ENCODE peak calls at places on chromosome 1, in ten cellular contexts. M, F, D, Y, R, Q, L, I, Z and C are unnamed samples.

GRCh38 chr1:195202271-195202670 is 1406.0 kb downstream of the KCNT2 start:
- DNase-seq in R (no peak), F (no peak), I (no peak), D (no peak), Z (no peak), Q (no peak), M (no peak), L (no peak), Y (no peak), C (no peak)

GRCh38 chr1:24309762-24310485 is 9.2 kb upstream of the GRHL3 start:
- DNase-seq in F (no peak), R (no peak), Y (no peak), I (no peak), L (no peak), Z (no peak), Q (no peak), D (no peak), M (no peak), C (no peak)

GRCh38 chr1:234862944-234863515 is 253.1 kb upstream of the IRF2BP2 start:
- DNase-seq in M (no peak), Y (no peak), Q (peak; percentile 69), L (no peak), Z (no peak), I (no peak), F (peak; percentile 69), D (peak; percentile 82), R (no peak), C (no peak)

GRCh38 chr1:199490804-199491527 is 536.5 kb upstream of the NR5A2 start:
- DNase-seq in Q (no peak), M (no peak), Z (no peak), L (no peak), D (no peak), I (peak; percentile 4), R (peak; percentile 34), Y (no peak), F (no peak), C (no peak)

GRCh38 chr1:29459551-29459945 is 223.2 kb downstream of the PTPRU start:
- DNase-seq in Z (no peak), Q (no peak), L (no peak), M (no peak), R (no peak), Y (no peak), D (peak; percentile 30), I (no peak), F (no peak), C (no peak)

GRCh38 chr1:33735624-33736023 is 128.3 kb upstream of the HMGB4 start:
- DNase-seq in D (no peak), Y (no peak), L (no peak), I (peak; percentile 1), Q (no peak), F (no peak), M (no peak), R (peak; percentile 17), Z (no peak), C (peak; percentile 19)

GRCh38 chr1:200206761-200207160 is 179.3 kb downstream of the NR5A2 start:
- DNase-seq in Y (no peak), Z (no peak), Q (no peak), D (no peak), R (no peak), I (no peak), L (no peak), F (no peak), M (no peak), C (no peak)

GRCh38 chr1:154155282-154155681 is 409 bp upstream of the NUP210L start:
- DNase-seq in Z (no peak), R (peak; percentile 23), I (no peak), L (no peak), Q (no peak), F (no peak), M (no peak), D (no peak), Y (no peak), C (no peak)

GRCh38 chr1:25501235-25502058 is 42.0 kb upstream of the LDLRAP1 start:
- DNase-seq in M (peak; percentile 39), Z (peak; percentile 57), Q (no peak), Y (peak; percentile 7), I (peak; percentile 16), F (peak; percentile 16), L (no peak), D (no peak), R (peak; percentile 96), C (no peak)

GRCh38 chr1:2074944-2075740 is 24.9 kb downstream of the PRKCZ start:
- DNase-seq in D (no peak), R (no peak), Z (no peak), F (no peak), M (no peak), L (no peak), Y (no peak), I (no peak), Q (no peak), C (no peak)

GRCh38 chr1:166944186-166944967 is 31.0 kb downstream of the ILDR2 start:
- DNase-seq in M (peak; percentile 4), Q (no peak), Y (no peak), Z (no peak), I (no peak), L (peak; percentile 33), D (no peak), F (no peak), R (no peak), C (no peak)

GRCh38 chr1:77940921-77941570 is 37.8 kb downstream of the FUBP1 start:
- DNase-seq in D (no peak), F (no peak), R (no peak), L (no peak), I (no peak), Q (no peak), Z (no peak), M (no peak), Y (no peak), C (no peak)
- TF ChIP-seq POLR2AphosphoS5 in D (no peak), F (no peak), R (no peak), L (no peak), I (no peak), Q (no peak), Z (no peak), M (peak; percentile 15), Y (peak; percentile 12), C (no peak)

DNA sequence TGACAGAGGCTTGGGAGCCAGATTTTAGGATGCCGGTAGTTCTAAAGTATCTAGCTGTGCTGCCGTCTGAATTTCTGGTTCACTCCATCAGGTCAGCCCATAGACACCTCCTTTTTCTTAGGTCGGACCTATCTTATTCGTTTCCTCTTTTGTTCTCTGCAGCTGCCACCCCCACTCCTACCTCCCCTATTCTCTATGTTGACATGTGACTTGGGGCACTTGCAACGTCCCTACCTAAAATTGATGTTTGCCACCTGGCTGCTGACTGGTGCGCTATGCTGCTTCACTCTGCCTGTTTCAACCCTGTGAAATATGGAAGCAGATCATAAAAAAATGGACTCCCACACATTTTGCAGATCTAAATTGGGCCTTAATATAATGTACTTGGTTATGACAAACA is 55.3 kb downstream of the PBX1 start:
- DNase-seq in I (no peak), D (no peak), L (no peak), Y (no peak), M (no peak), R (no peak), F (no peak), Q (no peak), Z (no peak), C (no peak)
- TF ChIP-seq POLR2AphosphoS5 in I (no peak), D (no peak), L (no peak), Y (no peak), M (no peak), R (no peak), F (no peak), Q (no peak), Z (no peak), C (no peak)

GRCh38 chr1:3772715-3773571 is at the start of gene SMIM1:
- DNase-seq in R (no peak), L (no peak), Y (no peak), Z (no peak), Q (no peak), M (peak; percentile 77), D (no peak), I (no peak), F (peak; percentile 20), C (no peak)

GRCh38 chr1:3771108-3772026 is 1.2 kb upstream of the SMIM1 start:
- DNase-seq in M (peak; percentile 55), D (no peak), Q (no peak), F (no peak), Z (no peak), L (no peak), I (no peak), Y (no peak), R (no peak), C (no peak)

GRCh38 chr1:3770047-3770765 is 2.3 kb upstream of the SMIM1 start:
- DNase-seq in Q (no peak), M (no peak), Z (no peak), Y (no peak), F (no peak), L (no peak), I (no peak), R (no peak), D (no peak), C (no peak)

GRCh38 chr1:3773572-3774502 is 1.3 kb downstream of the SMIM1 start:
- DNase-seq in L (no peak), I (no peak), D (no peak), F (no peak), R (no peak), M (peak; percentile 80), Q (no peak), Y (no peak), Z (no peak), C (no peak)

DNA sequence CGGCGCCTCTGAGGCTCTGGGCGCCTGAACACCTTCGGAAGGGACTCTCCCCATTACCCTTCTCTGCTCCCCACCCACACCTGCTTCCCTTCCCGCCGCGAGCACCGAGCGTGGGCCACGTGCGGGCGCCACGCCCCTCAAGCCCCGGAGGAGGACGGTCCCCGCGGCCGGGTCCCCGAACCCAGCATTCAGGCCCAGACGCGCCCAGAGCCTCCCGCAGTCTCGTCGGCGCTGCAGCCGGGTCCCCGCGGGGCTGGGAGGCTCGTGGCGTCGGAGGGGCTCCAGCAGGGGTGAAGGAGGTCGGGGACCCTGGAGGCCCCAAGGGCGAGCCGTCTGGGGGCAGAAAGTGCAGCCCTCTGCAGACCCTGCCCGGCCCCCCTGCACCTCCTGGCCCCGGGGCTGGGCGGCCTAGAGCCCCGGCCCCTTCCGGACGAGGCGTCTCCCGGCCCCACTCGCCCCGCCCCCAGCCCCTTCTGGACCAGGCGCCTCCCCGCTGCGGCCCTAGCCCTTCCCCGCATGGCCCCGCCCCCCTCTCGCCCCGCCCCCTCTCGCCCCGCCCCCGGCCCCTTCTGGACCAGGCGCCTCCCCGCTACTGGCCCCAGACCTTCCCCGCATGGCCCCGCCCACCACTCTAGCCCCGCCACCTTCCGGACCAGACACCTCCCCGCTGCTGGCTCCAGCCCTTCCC is 378 bp upstream of the SMIM1 start:
- DNase-seq in Y (no peak), I (peak; percentile 65), Z (peak; percentile 77), D (peak; percentile 93), Q (peak; percentile 95), F (peak; percentile 96), M (peak; percentile 98), L (peak; percentile 85), R (peak; percentile 96), C (no peak)
- TF ChIP-seq POLR2AphosphoS5 in Y (no peak), I (peak; percentile 64), Z (no peak), D (no peak), Q (no peak), F (no peak), M (no peak), L (no peak), R (peak; percentile 59), C (no peak)

DNA sequence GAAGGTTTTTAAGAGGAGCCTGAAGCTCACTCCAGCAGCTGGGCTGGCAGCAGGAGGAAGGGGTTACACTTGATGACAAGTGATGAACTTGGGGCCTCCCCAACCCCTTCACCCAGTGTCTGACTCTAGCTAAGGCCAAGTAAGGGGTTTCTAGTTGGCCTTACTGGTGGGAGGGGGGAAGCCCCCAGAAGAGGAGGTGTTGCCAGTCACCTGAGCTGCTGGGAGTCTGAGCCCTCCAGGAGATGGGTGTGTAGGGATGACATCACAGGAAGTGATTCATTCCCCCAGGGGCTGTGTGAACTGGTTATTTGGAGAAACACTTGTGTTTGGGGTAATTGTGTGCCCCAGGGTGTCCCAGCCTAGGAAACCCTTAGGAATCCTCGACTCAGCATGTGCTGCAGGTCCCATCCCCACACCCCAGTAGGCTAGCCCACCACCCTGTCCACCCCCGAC is 3.1 kb downstream of the PADI1 start:
- DNase-seq in Y (peak; percentile 61), D (no peak), Z (peak; percentile 17), M (peak; percentile 24), I (peak; percentile 63), Q (no peak), L (peak; percentile 22), R (no peak), F (no peak), C (no peak)
- TF ChIP-seq POLR2AphosphoS5 in Y (no peak), D (no peak), Z (no peak), M (no peak), I (peak; percentile 54), Q (no peak), L (no peak), R (no peak), F (no peak), C (no peak)